ENCODE peak calls at places on chromosome 6, in four cellular contexts. I is endothelial cell of umbilical vein, V is HepG2, L is A549. J is an unnamed sample.
A peak's percentile ranks its signal among the peaks of the same experiment; 100 is the strongest.

GRCh38 chr6:144873653-144874378 is 588.7 kb downstream of the UTRN start:
- DNase-seq in V (no peak), I (no peak), L (no peak), J (no peak)

GRCh38 chr6:90401933-90402830 is 105.5 kb upstream of the BACH2 start:
- DNase-seq in I (no peak), V (no peak), L (no peak), J (peak; percentile 42)

GRCh38 chr6:72738091-72738490 is 116.2 kb downstream of the KCNQ5 start:
- DNase-seq in V (no peak), I (no peak), L (no peak), J (no peak)

GRCh38 chr6:75317503-75318206 is 33.1 kb upstream of the TMEM30A start:
- DNase-seq in I (peak; percentile 71), V (no peak), L (no peak), J (no peak)

GRCh38 chr6:118680452-118681095 is 29.2 kb upstream of the CEP85L start:
- DNase-seq in L (no peak), I (no peak), V (no peak), J (no peak)

GRCh38 chr6:11212625-11213024 is 19.8 kb downstream of the NEDD9 start:
- DNase-seq in V (no peak), I (peak; percentile 71), L (peak; percentile 70), J (peak; percentile 34)

GRCh38 chr6:2791124-2792050 is 26.2 kb downstream of the WRNIP1 start:
- DNase-seq in I (peak; percentile 92), V (peak; percentile 81), L (peak; percentile 79), J (peak; percentile 85)

GRCh38 chr6:17490724-17491123 is 97.3 kb downstream of the CAP2 start:
- DNase-seq in V (no peak), I (peak; percentile 74), L (no peak), J (no peak)

GRCh38 chr6:121533321-121533841 is 97.9 kb downstream of the GJA1 start:
- DNase-seq in V (no peak), I (no peak), L (no peak), J (no peak)

GRCh38 chr6:74979065-74979766 is 226.6 kb downstream of the COL12A1 start:
- DNase-seq in I (no peak), V (no peak), L (no peak), J (no peak)

GRCh38 chr6:40169878-40170277 is 235.6 kb upstream of the MOCS1 start:
- DNase-seq in L (no peak), I (no peak), V (no peak), J (no peak)

GRCh38 chr6:43647613-43648012 is 2.8 kb downstream of the RSPH9 start:
- DNase-seq in V (no peak), L (no peak), I (no peak), J (no peak)

GRCh38 chr6:130829333-130829910 is 2.2 kb downstream of the SMLR1 start:
- DNase-seq in I (no peak), V (no peak), L (no peak), J (peak; percentile 49)

GRCh38 chr6:129370268-129370916 is 339.6 kb downstream of the ARHGAP18 start:
- DNase-seq in I (peak; percentile 65), V (peak; percentile 32), L (peak; percentile 23), J (peak; percentile 47)

GRCh38 chr6:111944541-111944940 is 71.3 kb upstream of the FYN start:
- DNase-seq in L (no peak), I (no peak), V (no peak), J (no peak)

GRCh38 chr6:73968358-73968757 is 272.4 kb downstream of the CD109 start:
- DNase-seq in V (no peak), L (no peak), I (peak; percentile 27), J (no peak)

GRCh38 chr6:128311944-128312570 is 208.3 kb downstream of the PTPRK start:
- DNase-seq in V (no peak), L (no peak), I (no peak), J (peak; percentile 20)

GRCh38 chr6:138287144-138287955 is 69.1 kb upstream of the PBOV1 start:
- DNase-seq in L (peak; percentile 31), I (peak; percentile 29), V (peak; percentile 58), J (peak; percentile 43)

GRCh38 chr6:13434455-13434775 is 53.0 kb downstream of the GFOD1 start:
- DNase-seq in L (no peak), I (no peak), V (no peak), J (no peak)

GRCh38 chr6:13500264-13500663 is 12.9 kb upstream of the GFOD1 start:
- DNase-seq in L (no peak), I (no peak), V (no peak), J (peak; percentile 42)

GRCh38 chr6:164106345-164106769 is 691.8 kb downstream of the QKI start:
- DNase-seq in V (peak; percentile 16), L (peak; percentile 17), I (peak; percentile 31), J (peak; percentile 43)
- TF ChIP-seq CTCF in V (peak; percentile 76), L (no peak), I (peak; percentile 48), J (peak; percentile 31)

DNA sequence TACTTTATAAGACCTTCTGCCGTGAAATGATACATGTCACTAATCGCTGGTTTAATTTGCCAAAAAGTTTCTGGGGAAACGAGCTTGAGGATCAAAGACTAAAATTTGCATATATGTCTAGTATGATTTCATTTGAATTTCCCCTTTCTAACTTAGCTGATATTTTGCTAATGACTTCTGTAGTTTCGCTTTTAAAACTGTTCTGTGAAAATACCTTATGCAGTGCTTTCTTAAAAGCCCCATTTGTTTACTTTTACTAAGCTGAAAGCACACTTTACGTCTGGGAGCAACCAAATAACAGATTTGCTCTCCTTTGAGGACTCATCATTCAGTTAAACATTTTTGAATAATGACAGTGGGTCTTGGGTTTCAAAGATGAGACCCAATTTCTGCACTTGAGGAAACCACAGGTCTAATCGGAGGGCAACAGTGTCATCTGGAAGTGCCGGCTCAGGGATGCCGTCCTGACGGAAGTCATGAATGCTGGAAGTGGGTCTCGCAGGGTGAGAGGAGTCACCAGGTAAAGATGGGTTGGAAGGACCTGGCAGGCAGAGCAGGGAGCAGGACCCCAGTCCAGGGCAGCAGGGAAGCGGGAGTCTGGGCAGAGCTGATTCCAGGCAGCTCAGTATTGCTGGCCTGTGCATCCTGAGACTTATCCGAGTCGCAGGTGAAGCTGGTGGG is 33.2 kb downstream of the PLEKHG1 start:
- DNase-seq in L (no peak), V (no peak), I (no peak), J (no peak)
- TF ChIP-seq POLR2A in L (no peak), V (no peak), I (no peak), J (no peak)

GRCh38 chr6:133243723-133244122 is 2.6 kb downstream of the EYA4 start:
- DNase-seq in V (no peak), L (no peak), I (no peak), J (no peak)

GRCh38 chr6:133241088-133241900 is at the start of gene EYA4:
- DNase-seq in L (peak; percentile 74), I (no peak), V (no peak), J (no peak)

GRCh38 chr6:133242761-133243590 is 1.8 kb downstream of the EYA4 start:
- DNase-seq in V (no peak), L (peak; percentile 58), I (peak; percentile 7), J (no peak)

GRCh38 chr6:133240511-133241087 is 558 bp upstream of the EYA4 start:
- DNase-seq in L (peak; percentile 82), I (no peak), V (no peak), J (no peak)

DNA sequence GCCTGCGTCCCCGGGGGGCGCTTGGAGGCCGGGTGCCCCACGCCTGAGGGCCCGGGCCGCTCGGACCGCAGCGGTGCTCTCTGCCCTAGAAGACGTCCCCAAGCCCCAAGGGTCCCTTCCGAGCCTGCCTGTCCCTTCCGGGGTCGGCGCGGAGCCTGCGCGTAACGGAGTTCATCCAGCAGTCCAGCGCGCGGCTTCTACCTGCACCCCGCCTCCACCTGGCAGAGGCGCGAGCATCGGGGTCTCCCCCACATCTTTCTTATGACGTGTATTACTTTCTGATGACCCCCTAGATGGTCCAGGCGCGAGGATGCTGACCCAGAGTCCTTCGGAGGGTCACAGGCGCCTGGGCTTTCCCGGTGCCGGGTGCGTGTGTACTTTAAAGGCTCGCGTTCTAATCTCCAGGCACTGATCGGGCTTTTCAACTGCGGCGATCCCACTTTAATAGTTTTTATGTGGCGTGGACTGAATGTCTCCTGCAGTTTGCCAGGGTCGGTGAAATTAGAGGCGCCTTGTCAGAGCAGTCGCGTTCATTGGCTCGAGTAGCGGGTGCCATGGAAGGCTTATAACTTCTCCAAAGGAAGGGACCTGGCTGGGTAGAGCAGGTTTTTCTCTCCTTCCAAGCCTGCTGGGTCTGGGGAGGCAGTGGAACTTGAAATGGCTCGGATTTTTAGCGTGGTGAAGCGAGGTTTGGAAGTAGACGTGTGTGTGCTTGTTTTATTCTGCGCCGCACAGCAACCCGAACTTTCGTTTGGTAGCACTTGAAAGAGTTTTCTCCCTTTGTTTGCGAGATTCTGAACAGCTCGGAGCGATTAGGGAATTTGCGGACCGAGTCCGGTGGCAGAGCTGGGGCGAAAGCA is 974 bp downstream of the EYA4 start:
- DNase-seq in I (peak; percentile 12), V (no peak), L (peak; percentile 54), J (no peak)
- TF ChIP-seq MYC in I (no peak), V (no peak), L (no peak), J (no peak)

GRCh38 chr6:133184798-133185380 is 56.3 kb upstream of the EYA4 start:
- DNase-seq in I (peak; percentile 32), V (no peak), L (peak; percentile 23), J (peak; percentile 41)
- TF ChIP-seq CTCF in I (peak; percentile 35), V (peak; percentile 10), L (peak; percentile 74), J (peak; percentile 43)

GRCh38 chr6:16252696-16253299 is 14.4 kb downstream of the GMPR start:
- DNase-seq in I (no peak), L (no peak), V (no peak), J (no peak)
- TF ChIP-seq POLR2A in I (no peak), L (no peak), V (no peak), J (no peak)

GRCh38 chr6:26051683-26052310 is 35.4 kb upstream of the HFE start:
- DNase-seq in I (no peak), L (no peak), V (no peak), J (no peak)
- TF ChIP-seq MYC in I (no peak), L (no peak), V (no peak), J (no peak)

GRCh38 chr6:149093643-149094042 is 223.9 kb upstream of the TAB2 start:
- DNase-seq in L (no peak), V (no peak), I (no peak), J (no peak)

GRCh38 chr6:149088361-149088760 is 229.2 kb upstream of the TAB2 start:
- DNase-seq in V (no peak), I (no peak), L (no peak), J (no peak)

GRCh38 chr6:149086363-149086762 is 231.1 kb upstream of the TAB2 start:
- DNase-seq in V (no peak), L (no peak), I (no peak), J (no peak)

GRCh38 chr6:149087898-149088297 is 229.6 kb upstream of the TAB2 start:
- DNase-seq in L (no peak), V (no peak), I (no peak), J (no peak)

DNA sequence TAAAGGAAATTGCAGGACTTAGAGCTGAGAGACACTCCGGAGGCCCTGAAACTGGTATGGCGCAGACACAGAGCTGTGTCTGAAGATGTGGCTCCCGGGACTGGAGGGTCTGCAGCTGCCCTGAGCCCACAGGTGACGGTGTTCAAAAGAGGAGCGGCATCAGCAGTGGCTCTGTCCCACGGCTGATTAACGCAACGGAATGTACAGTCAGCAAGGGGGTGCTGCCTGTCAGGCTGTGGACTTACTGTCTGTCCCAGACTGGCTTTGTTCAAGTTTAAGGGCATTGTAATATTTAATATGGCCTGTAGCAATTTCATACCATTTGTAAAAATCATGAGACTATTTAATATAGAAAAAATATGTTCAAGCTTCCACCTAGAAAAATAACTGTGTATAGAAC is 228.0 kb upstream of the TAB2 start:
- DNase-seq in V (no peak), I (no peak), L (no peak), J (peak; percentile 33)
- TF ChIP-seq CTCF in V (peak; percentile 9), I (no peak), L (no peak), J (no peak)